ENCODE peak calls at places on chromosomes 2 and 18, in eight cellular contexts. Z is neural progenitor cell, O is HCT116, D is GM23338, L is SK-N-SH, N is MM.1S, U is OCI-LY7, A is hepatocyte. Q is an unnamed sample.
A peak's percentile ranks its signal among the peaks of the same experiment; 100 is the strongest.

GRCh38 chr2:119011162-119011909 is 69.3 kb downstream of the MARCO start:
- DNase-seq in A (peak; percentile 86), O (peak; percentile 16), L (peak; percentile 92), Z (peak; percentile 90), D (peak; percentile 88), U (no peak), N (peak; percentile 57), Q (peak; percentile 70)

GRCh38 chr2:120226296-120226695 is 3.1 kb upstream of the TMEM185B start:
- DNase-seq in L (no peak), O (no peak), D (no peak), N (no peak), A (no peak), U (no peak), Z (no peak), Q (no peak)

GRCh38 chr2:1891147-1891546 is 146.8 kb upstream of the PXDN start:
- DNase-seq in U (no peak), D (no peak), O (no peak), A (no peak), Z (no peak), L (no peak), N (no peak), Q (no peak)

GRCh38 chr2:187847245-187848208 is 293.3 kb upstream of the TFPI start:
- DNase-seq in D (no peak), A (no peak), U (no peak), O (no peak), N (no peak), Z (no peak), L (no peak), Q (no peak)

GRCh38 chr2:148876190-148876588 is 1.2 kb downstream of the KIF5C start:
- DNase-seq in Z (peak; percentile 87), A (peak; percentile 8), L (peak; percentile 78), N (no peak), U (peak; percentile 13), D (peak; percentile 71), O (no peak), Q (no peak)

GRCh38 chr2:229080172-229080571 is 190.9 kb downstream of the PID1 start:
- DNase-seq in L (no peak), A (no peak), D (no peak), N (no peak), Z (no peak), U (no peak), O (no peak), Q (no peak)

GRCh38 chr2:64466696-64467462 is 12.9 kb downstream of the LGALSL start:
- DNase-seq in D (no peak), A (no peak), O (no peak), Z (no peak), L (no peak), U (no peak), N (no peak), Q (no peak)

GRCh38 chr18:62556397-62556796 is 33.6 kb downstream of the ZCCHC2 start:
- DNase-seq in U (no peak), Z (peak; percentile 7), O (no peak), N (no peak), L (no peak), D (no peak), A (no peak), Q (no peak)

GRCh38 chr2:222982010-222982908 is 69.7 kb upstream of the KCNE4 start:
- DNase-seq in U (peak; percentile 61), Z (peak; percentile 55), N (no peak), L (peak; percentile 31), A (peak; percentile 81), D (peak; percentile 42), O (peak; percentile 65), Q (peak; percentile 52)

GRCh38 chr2:119136093-119136492 is 22.5 kb downstream of the C1QL2 start:
- DNase-seq in L (no peak), U (no peak), D (no peak), Z (no peak), A (no peak), N (no peak), O (no peak), Q (peak; percentile 51)

GRCh38 chr2:203569677-203570316 is 34.7 kb upstream of the RAPH1 start:
- DNase-seq in U (no peak), Z (no peak), N (no peak), L (no peak), O (no peak), D (no peak), A (no peak), Q (no peak)

GRCh38 chr2:181984060-181984459 is 1.6 kb upstream of the PPP1R1C start:
- DNase-seq in U (no peak), L (no peak), N (no peak), O (no peak), A (no peak), D (no peak), Z (no peak), Q (no peak)

GRCh38 chr18:33749831-33750230 is 171.8 kb downstream of the ASXL3 start:
- DNase-seq in Z (no peak), L (no peak), D (no peak), U (no peak), O (no peak), N (no peak), A (no peak), Q (no peak)

GRCh38 chr2:235779444-235779896 is 285.6 kb downstream of the AGAP1 start:
- DNase-seq in A (peak; percentile 91), U (peak; percentile 56), N (peak; percentile 53), L (peak; percentile 78), D (peak; percentile 94), Z (peak; percentile 86), O (peak; percentile 37), Q (peak; percentile 85)
- H3K79me2 ChIP-seq in A (no peaks in the 10 kb centered on the region), U (no peaks in the 10 kb centered on the region), N (no peaks in the 10 kb centered on the region), L (no peaks in the 10 kb centered on the region), D (peaks cover 7% of the 10 kb centered on the region), Z (no peaks in the 10 kb centered on the region), O (peaks cover 5% of the 10 kb centered on the region), Q (no peaks in the 10 kb centered on the region)

DNA sequence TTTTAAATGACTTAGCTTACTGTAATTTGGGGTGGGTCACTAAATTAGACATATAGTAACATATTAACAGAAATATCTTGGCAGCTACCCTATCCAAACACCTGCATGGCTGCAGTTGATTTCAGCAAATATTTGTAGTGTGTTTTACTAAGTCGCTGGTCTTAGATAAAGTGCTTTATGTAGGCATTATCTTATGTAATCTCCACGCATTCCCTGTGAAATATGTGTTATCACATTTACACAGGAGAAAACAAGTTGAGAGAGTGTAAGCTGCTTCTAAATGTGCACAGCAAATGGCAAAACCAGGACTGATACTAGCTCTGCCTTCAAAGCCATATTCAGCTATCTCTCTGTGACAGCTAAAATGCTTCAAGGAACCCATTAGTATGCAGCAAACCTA is 72.0 kb downstream of the NYAP2 start:
- DNase-seq in A (peak; percentile 16), N (no peak), Z (no peak), U (no peak), O (no peak), L (no peak), D (no peak), Q (no peak)
- TF ChIP-seq EZH2phosphoT487 in A (peak; percentile 97), N (no peak), Z (no peak), U (no peak), O (no peak), L (no peak), D (no peak), Q (no peak)

DNA sequence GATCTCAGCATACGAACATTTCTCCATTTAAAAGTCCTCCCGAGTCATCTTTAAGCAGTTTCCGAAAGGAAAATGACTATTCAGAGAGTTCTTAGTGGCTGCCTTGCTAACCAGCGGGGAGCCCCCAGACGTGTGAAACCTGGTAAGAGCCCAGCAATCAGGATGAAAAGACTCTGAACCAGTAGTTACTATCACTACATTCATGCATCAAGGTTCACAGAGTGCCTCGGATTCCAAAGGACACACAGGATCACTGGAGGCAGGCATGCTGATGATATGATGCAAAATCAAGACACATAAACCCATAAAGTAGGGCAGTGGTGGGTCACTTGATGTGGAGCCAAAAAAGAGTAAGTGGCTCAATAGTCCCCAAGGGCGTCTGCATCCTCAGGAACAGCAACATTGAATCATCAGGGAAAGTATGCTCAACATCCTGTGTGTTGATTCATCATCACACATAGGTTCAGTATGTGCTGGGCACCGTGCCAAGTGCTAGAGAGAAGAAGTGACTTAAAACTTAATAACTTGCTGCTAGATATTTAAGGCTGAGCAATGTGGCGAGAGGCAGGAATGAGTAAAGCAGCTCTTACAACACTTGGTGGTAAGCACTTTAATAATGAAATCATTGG is 4.4 kb downstream of the CCL20 start:
- DNase-seq in N (no peak), U (no peak), L (peak; percentile 4), Z (peak; percentile 10), A (peak; percentile 93), O (peak; percentile 99), D (peak; percentile 27), Q (peak; percentile 99)
- TF ChIP-seq CTCF in N (no peak), U (no peak), L (no peak), Z (no peak), A (no peak), O (no peak), D (no peak), Q (no peak)

GRCh38 chr2:121605820-121606733 is 43.2 kb downstream of the CLASP1 start:
- DNase-seq in A (no peak), O (no peak), U (no peak), D (peak; percentile 17), N (no peak), Z (no peak), L (peak; percentile 74), Q (no peak)
- H3K79me2 ChIP-seq in A (peaks cover 83% of the 10 kb centered on the region), O (peaks cover 39% of the 10 kb centered on the region), U (peaks cover 30% of the 10 kb centered on the region), D (peaks cover 80% of the 10 kb centered on the region), N (peaks cover 89% of the 10 kb centered on the region), Z (peaks cover 92% of the 10 kb centered on the region), L (peaks cover 70% of the 10 kb centered on the region), Q (peaks cover 55% of the 10 kb centered on the region)

DNA sequence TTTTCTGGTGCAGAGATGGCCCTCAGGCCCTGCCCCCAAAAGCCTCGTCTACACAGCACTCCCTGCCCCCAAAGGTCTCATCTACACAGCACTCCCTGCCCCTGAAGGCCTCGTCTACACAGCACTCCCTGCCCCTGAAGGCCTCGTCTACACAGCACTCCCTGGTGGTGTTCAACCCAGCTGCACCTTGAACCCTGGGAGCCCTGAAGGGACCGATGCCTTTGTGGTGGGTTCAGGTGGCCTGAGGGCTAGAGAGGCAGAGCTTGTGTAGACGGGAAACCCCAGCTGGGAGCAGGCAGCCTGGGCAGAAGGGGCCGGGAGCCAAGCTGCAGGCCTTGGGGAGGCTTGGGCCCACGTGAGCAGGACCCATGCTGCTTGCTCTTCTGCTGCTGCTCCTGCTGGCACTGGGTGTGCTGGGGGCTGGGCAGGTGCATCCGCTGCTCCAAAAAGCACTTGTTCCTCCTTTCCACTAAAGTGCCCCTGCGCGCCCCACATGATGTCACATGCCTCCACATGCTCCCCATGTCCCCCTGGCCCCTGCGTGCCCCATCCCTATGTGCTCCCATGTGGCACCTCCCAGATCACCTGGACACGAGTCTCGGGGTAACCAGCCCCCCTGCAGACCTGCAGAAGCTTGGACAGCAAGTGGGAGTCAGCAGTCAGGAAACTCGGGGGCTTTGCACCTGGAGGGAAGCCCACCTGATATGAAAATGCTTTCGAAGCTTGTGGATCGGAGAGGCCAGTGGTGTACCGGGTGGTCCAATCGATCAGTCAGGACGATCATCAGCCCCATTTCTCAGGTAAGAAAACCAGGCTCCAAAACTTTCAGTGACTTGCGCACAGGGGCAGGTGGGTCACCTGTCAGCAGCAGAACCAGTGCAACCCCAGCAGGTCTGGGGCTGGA is 94.9 kb upstream of the CTDP1 start:
- DNase-seq in L (no peak), D (no peak), O (no peak), Z (no peak), A (no peak), U (no peak), N (no peak), Q (no peak)
- TF ChIP-seq EZH2phosphoT487 in L (no peak), D (no peak), O (no peak), Z (no peak), A (no peak), U (no peak), N (no peak), Q (no peak)

Q was measured in PC-3.